ENCODE peak calls at places on chromosomes 5 and 9, in seven cellular contexts. C is OCI-LY7, G is HFF-Myc, F is lower lobe of right lung, V is AG04450, D is body of pancreas, H is GM12865. X is an unnamed sample.
A peak's percentile ranks its signal among the peaks of the same experiment; 100 is the strongest.

GRCh38 chr5:86757824-86758223 is 140.1 kb downstream of the COX7C start:
- DNase-seq in D (no peak), G (no peak), H (no peak), V (no peak), C (no peak), F (no peak), X (no peak)

GRCh38 chr9:36025751-36026150 is 11.0 kb upstream of the RECK start:
- DNase-seq in V (no peak), D (no peak), G (no peak), F (no peak), C (no peak), H (no peak), X (no peak)

GRCh38 chr5:71880531-71880930 is 161.5 kb downstream of the CARTPT start:
- DNase-seq in V (no peak), G (no peak), H (no peak), C (no peak), F (no peak), D (no peak), X (no peak)

GRCh38 chr5:72156921-72157320 is 49.6 kb downstream of the MAP1B start:
- DNase-seq in F (no peak), G (peak; percentile 90), C (no peak), D (no peak), H (no peak), V (peak; percentile 94), X (no peak)

GRCh38 chr9:133870598-133871595 is 121.2 kb downstream of the VAV2 start:
- DNase-seq in G (no peak), V (no peak), C (no peak), F (no peak), H (no peak), D (no peak), X (no peak)

GRCh38 chr5:15702102-15702501 is 202.1 kb downstream of the FBXL7 start:
- DNase-seq in V (no peak), G (no peak), H (peak; percentile 28), D (no peak), C (no peak), F (no peak), X (no peak)

GRCh38 chr5:174327317-174327864 is 281.9 kb downstream of the NSG2 start:
- DNase-seq in C (peak; percentile 74), F (peak; percentile 63), G (peak; percentile 82), V (peak; percentile 51), D (peak; percentile 57), H (peak; percentile 76), X (no peak)

GRCh38 chr9:93035821-93036351 is 22.6 kb upstream of the SUSD3 start:
- DNase-seq in F (no peak), V (no peak), G (no peak), C (no peak), H (no peak), D (no peak), X (no peak)

GRCh38 chr9:111662851-111663823 is 1.7 kb downstream of the GNG10 start:
- DNase-seq in G (no peak), D (no peak), F (no peak), C (no peak), H (no peak), V (no peak), X (no peak)

GRCh38 chr9:98127226-98127625 is 8.2 kb upstream of the TRIM14 start:
- DNase-seq in V (no peak), H (no peak), D (no peak), F (no peak), G (no peak), C (no peak), X (no peak)

GRCh38 chr5:69271376-69271775 is 36.7 kb downstream of the CDK7 start:
- DNase-seq in H (no peak), V (no peak), G (no peak), F (peak; percentile 53), D (peak; percentile 33), C (no peak), X (no peak)

GRCh38 chr9:125325821-125326220 is 64.2 kb downstream of the GAPVD1 start:
- DNase-seq in D (no peak), V (no peak), C (no peak), H (no peak), F (no peak), G (no peak), X (no peak)

GRCh38 chr9:110738982-110739381 is 70.4 kb downstream of the MUSK start:
- DNase-seq in D (no peak), H (no peak), F (no peak), V (no peak), C (no peak), G (no peak), X (no peak)

GRCh38 chr5:94385767-94386166 is 232.6 kb downstream of the KIAA0825 start:
- DNase-seq in C (no peak), H (no peak), G (no peak), F (no peak), D (no peak), V (no peak), X (no peak)

GRCh38 chr5:115601709-115602584 is at the start of gene TICAM2:
- DNase-seq in G (peak; percentile 31), F (peak; percentile 76), C (peak; percentile 48), H (peak; percentile 90), D (peak; percentile 62), V (no peak), X (peak; percentile 81)

GRCh38 chr5:115599924-115600323 is 2.4 kb downstream of the TICAM2 start:
- DNase-seq in C (no peak), D (no peak), H (no peak), V (no peak), G (no peak), F (no peak), X (no peak)

GRCh38 chr5:115602585-115603125 is 376 bp upstream of the TICAM2 start:
- DNase-seq in V (no peak), D (no peak), G (no peak), F (no peak), H (no peak), C (no peak), X (no peak)

GRCh38 chr5:115599502-115599901 is 2.8 kb downstream of the TICAM2 start:
- DNase-seq in H (peak; percentile 53), V (no peak), G (no peak), D (peak; percentile 16), F (no peak), C (peak; percentile 27), X (no peak)

DNA sequence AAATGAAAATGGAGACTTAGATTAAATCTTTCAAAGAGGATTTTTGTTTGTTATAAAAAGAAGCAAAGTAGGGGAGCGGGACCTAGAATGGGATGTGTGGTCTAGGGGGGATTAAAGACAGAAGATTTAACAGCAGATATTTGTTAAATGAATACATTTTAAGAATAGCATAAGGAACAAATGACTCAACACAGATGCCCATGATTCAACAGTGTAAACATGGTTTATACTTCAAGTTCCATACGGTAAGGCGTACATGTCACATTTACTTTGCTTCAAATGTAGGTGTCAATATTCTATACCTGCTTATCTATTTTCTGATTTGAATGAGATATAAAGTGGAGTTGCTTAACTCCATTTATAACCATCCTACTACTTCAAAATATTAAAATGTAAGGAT is 1.5 kb downstream of the TICAM2 start:
- DNase-seq in V (no peak), H (no peak), D (no peak), G (no peak), C (no peak), F (no peak), X (no peak)
- H3K4me3 ChIP-seq in V (peak overlapping the region; percentile 70), H (peak overlapping the region; percentile 86), D (no peak overlapping the region), G (no peak overlapping the region), C (no peak overlapping the region), F (peak overlapping the region; percentile 76), X (peak overlapping the region; percentile 87)

GRCh38 chr9:135526730-135527571 is 5.7 kb downstream of the LCN1 start:
- DNase-seq in D (no peak), V (no peak), F (peak; percentile 36), G (no peak), H (no peak), C (no peak), X (no peak)

GRCh38 chr9:135526089-135526729 is 5.0 kb downstream of the LCN1 start:
- DNase-seq in F (peak; percentile 12), C (no peak), G (no peak), H (no peak), V (no peak), D (no peak), X (no peak)

GRCh38 chr9:135523521-135524129 is 2.4 kb downstream of the LCN1 start:
- DNase-seq in C (no peak), F (no peak), V (no peak), G (no peak), D (no peak), H (no peak), X (no peak)

GRCh38 chr9:135524130-135524861 is 3.1 kb downstream of the LCN1 start:
- DNase-seq in H (no peak), D (no peak), F (no peak), C (no peak), V (no peak), G (no peak), X (no peak)

GRCh38 chr9:135525241-135526088 is 4.2 kb downstream of the LCN1 start:
- DNase-seq in V (no peak), H (no peak), D (no peak), G (no peak), F (no peak), C (no peak), X (no peak)
- TF ChIP-seq CTCF in V (no peak), H (no peak), D (no peak), G (no peak), F (no peak), C (no peak), X (no peak)

GRCh38 chr5:73625314-73625904 is 587 bp upstream of the ARHGEF28 start:
- DNase-seq in D (no peak), V (no peak), F (no peak), G (no peak), C (no peak), H (peak; percentile 19), X (no peak)

GRCh38 chr5:73624888-73625287 is 1.1 kb upstream of the ARHGEF28 start:
- DNase-seq in H (no peak), F (no peak), D (no peak), C (no peak), G (no peak), V (no peak), X (no peak)

GRCh38 chr5:73629456-73629855 is 3.5 kb downstream of the ARHGEF28 start:
- DNase-seq in C (no peak), F (no peak), H (no peak), G (no peak), D (no peak), V (no peak), X (no peak)

GRCh38 chr5:73625905-73626811 is at the start of gene ARHGEF28:
- DNase-seq in D (peak; percentile 87), F (peak; percentile 82), V (no peak), H (peak; percentile 73), G (no peak), C (no peak), X (no peak)

DNA sequence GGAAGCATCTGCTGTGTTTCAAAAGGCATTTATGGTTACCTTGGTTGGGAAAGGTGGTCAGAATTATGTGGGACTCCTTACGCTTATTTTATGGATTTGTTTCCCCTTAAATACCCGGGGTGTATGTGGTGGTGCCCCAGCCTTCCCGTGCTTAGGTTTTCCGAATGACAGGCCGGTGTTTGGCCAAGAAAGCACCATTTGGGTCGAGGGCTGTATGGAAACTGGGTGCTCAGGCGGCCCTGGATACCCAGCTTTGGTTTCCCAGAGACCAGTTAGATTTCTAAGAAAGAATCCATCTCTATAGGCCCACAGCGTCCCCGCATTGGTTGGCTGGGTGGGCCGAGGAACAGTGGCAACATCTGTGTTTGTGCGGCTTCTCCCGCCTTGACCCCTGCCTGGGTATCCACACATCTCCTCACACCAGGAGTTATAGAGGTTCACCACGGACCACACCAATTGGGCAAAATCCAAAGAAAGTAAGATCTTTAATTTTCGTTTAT is 868 bp downstream of the ARHGEF28 start:
- DNase-seq in H (no peak), G (no peak), V (no peak), D (no peak), F (no peak), C (no peak), X (no peak)
- H3K4me3 ChIP-seq in H (peak overlapping the region; percentile 87), G (peak overlapping the region; percentile 69), V (peak overlapping the region; percentile 84), D (peak overlapping the region; percentile 82), F (peak overlapping the region; percentile 76), C (no peak overlapping the region), X (no peak overlapping the region)

GRCh38 chr5:149581192-149581861 is at the start of gene ARHGEF37:
- DNase-seq in V (no peak), F (peak; percentile 87), G (no peak), D (peak; percentile 92), H (peak; percentile 27), C (no peak), X (no peak)
- TF ChIP-seq CTCF in V (no peak), F (no peak), G (no peak), D (no peak), H (no peak), C (no peak), X (no peak)